ENCODE peak calls at places on chromosomes 13 and 19, in eight cellular contexts. One of them, this sample, is unnamed.
A peak's percentile ranks its signal among the peaks of the same experiment; 100 is the strongest.

GRCh38 chr13:50011461-50011860 is 3.8 kb upstream of the KCNRG start:
- DNase-seq in HFFc6: no peak
- DNase-seq in cardiac fibroblast: no peak
- DNase-seq in HS-5: no peak
- DNase-seq in activated T-helper 1 cell treated with anti-CD3 and anti-CD28 coated beads, Interleukin-2, amount 50 U/mL, for 16 hours: no peak
- DNase-seq in activated naive CD4-positive, alpha-beta T cell: no peak
- DNase-seq in IMR-90: no peak
- DNase-seq in stimulated activated CD8-positive, alpha-beta memory T cell treated with anti-CD3 and anti-CD28 coated beads, Interleukin-2, amount 100 ng/mL, for 48 hours: no peak
- DNase-seq in this sample: no peak

GRCh38 chr19:48997972-48998371 is 4.3 kb downstream of the RUVBL2 start:
- DNase-seq in activated naive CD4-positive, alpha-beta T cell: peak; percentile 10
- DNase-seq in IMR-90: peak; percentile 45
- DNase-seq in activated T-helper 1 cell treated with anti-CD3 and anti-CD28 coated beads, Interleukin-2, amount 50 U/mL, for 16 hours: no peak
- DNase-seq in cardiac fibroblast: peak; percentile 76
- DNase-seq in HS-5: no peak
- DNase-seq in HFFc6: peak; percentile 50
- DNase-seq in stimulated activated CD8-positive, alpha-beta memory T cell treated with anti-CD3 and anti-CD28 coated beads, Interleukin-2, amount 100 ng/mL, for 48 hours: peak; percentile 44
- DNase-seq in this sample: no peak

GRCh38 chr13:66509176-66509575 is 721.0 kb downstream of the PCDH9 start:
- DNase-seq in cardiac fibroblast: no peak
- DNase-seq in HFFc6: no peak
- DNase-seq in IMR-90: peak; percentile 12
- DNase-seq in stimulated activated CD8-positive, alpha-beta memory T cell treated with anti-CD3 and anti-CD28 coated beads, Interleukin-2, amount 100 ng/mL, for 48 hours: no peak
- DNase-seq in activated naive CD4-positive, alpha-beta T cell: no peak
- DNase-seq in activated T-helper 1 cell treated with anti-CD3 and anti-CD28 coated beads, Interleukin-2, amount 50 U/mL, for 16 hours: no peak
- DNase-seq in HS-5: no peak
- DNase-seq in this sample: no peak

GRCh38 chr19:1151917-1152601 is 22.0 kb downstream of the SBNO2 start:
- DNase-seq in cardiac fibroblast: peak; percentile 61
- DNase-seq in activated naive CD4-positive, alpha-beta T cell: no peak
- DNase-seq in IMR-90: no peak
- DNase-seq in HS-5: no peak
- DNase-seq in activated T-helper 1 cell treated with anti-CD3 and anti-CD28 coated beads, Interleukin-2, amount 50 U/mL, for 16 hours: no peak
- DNase-seq in stimulated activated CD8-positive, alpha-beta memory T cell treated with anti-CD3 and anti-CD28 coated beads, Interleukin-2, amount 100 ng/mL, for 48 hours: no peak
- DNase-seq in HFFc6: no peak
- DNase-seq in this sample: no peak

GRCh38 chr13:43305416-43305815 is 282.0 kb downstream of the DNAJC15 start:
- DNase-seq in HFFc6: no peak
- DNase-seq in activated T-helper 1 cell treated with anti-CD3 and anti-CD28 coated beads, Interleukin-2, amount 50 U/mL, for 16 hours: no peak
- DNase-seq in cardiac fibroblast: peak; percentile 74
- DNase-seq in HS-5: no peak
- DNase-seq in IMR-90: peak; percentile 49
- DNase-seq in stimulated activated CD8-positive, alpha-beta memory T cell treated with anti-CD3 and anti-CD28 coated beads, Interleukin-2, amount 100 ng/mL, for 48 hours: no peak
- DNase-seq in activated naive CD4-positive, alpha-beta T cell: no peak
- DNase-seq in this sample: no peak

GRCh38 chr13:51125495-51126226 is 14.6 kb upstream of the C13orf42 start:
- DNase-seq in HFFc6: peak; percentile 41
- DNase-seq in HS-5: peak; percentile 5
- DNase-seq in activated T-helper 1 cell treated with anti-CD3 and anti-CD28 coated beads, Interleukin-2, amount 50 U/mL, for 16 hours: no peak
- DNase-seq in IMR-90: peak; percentile 54
- DNase-seq in cardiac fibroblast: peak; percentile 71
- DNase-seq in activated naive CD4-positive, alpha-beta T cell: no peak
- DNase-seq in stimulated activated CD8-positive, alpha-beta memory T cell treated with anti-CD3 and anti-CD28 coated beads, Interleukin-2, amount 100 ng/mL, for 48 hours: peak; percentile 13
- DNase-seq in this sample: peak; percentile 20

GRCh38 chr13:95723428-95723827 is 46.5 kb downstream of the DNAJC3 start:
- DNase-seq in activated T-helper 1 cell treated with anti-CD3 and anti-CD28 coated beads, Interleukin-2, amount 50 U/mL, for 16 hours: no peak
- DNase-seq in activated naive CD4-positive, alpha-beta T cell: no peak
- DNase-seq in stimulated activated CD8-positive, alpha-beta memory T cell treated with anti-CD3 and anti-CD28 coated beads, Interleukin-2, amount 100 ng/mL, for 48 hours: no peak
- DNase-seq in cardiac fibroblast: peak; percentile 31
- DNase-seq in HS-5: no peak
- DNase-seq in HFFc6: no peak
- DNase-seq in IMR-90: no peak
- DNase-seq in this sample: no peak

GRCh38 chr13:70424928-70425327 is 316.7 kb upstream of the KLHL1 start:
- DNase-seq in activated naive CD4-positive, alpha-beta T cell: no peak
- DNase-seq in HFFc6: no peak
- DNase-seq in cardiac fibroblast: no peak
- DNase-seq in stimulated activated CD8-positive, alpha-beta memory T cell treated with anti-CD3 and anti-CD28 coated beads, Interleukin-2, amount 100 ng/mL, for 48 hours: no peak
- DNase-seq in HS-5: no peak
- DNase-seq in IMR-90: no peak
- DNase-seq in activated T-helper 1 cell treated with anti-CD3 and anti-CD28 coated beads, Interleukin-2, amount 50 U/mL, for 16 hours: no peak
- DNase-seq in this sample: peak; percentile 28

GRCh38 chr13:104196611-104197010 is 1130.4 kb upstream of the SLC10A2 start:
- DNase-seq in HS-5: no peak
- DNase-seq in activated naive CD4-positive, alpha-beta T cell: no peak
- DNase-seq in stimulated activated CD8-positive, alpha-beta memory T cell treated with anti-CD3 and anti-CD28 coated beads, Interleukin-2, amount 100 ng/mL, for 48 hours: no peak
- DNase-seq in HFFc6: no peak
- DNase-seq in activated T-helper 1 cell treated with anti-CD3 and anti-CD28 coated beads, Interleukin-2, amount 50 U/mL, for 16 hours: no peak
- DNase-seq in cardiac fibroblast: no peak
- DNase-seq in IMR-90: no peak
- DNase-seq in this sample: no peak

GRCh38 chr13:97191615-97192014 is 30.5 kb upstream of the MBNL2 start:
- DNase-seq in IMR-90: no peak
- DNase-seq in cardiac fibroblast: no peak
- DNase-seq in stimulated activated CD8-positive, alpha-beta memory T cell treated with anti-CD3 and anti-CD28 coated beads, Interleukin-2, amount 100 ng/mL, for 48 hours: no peak
- DNase-seq in HFFc6: no peak
- DNase-seq in HS-5: no peak
- DNase-seq in activated T-helper 1 cell treated with anti-CD3 and anti-CD28 coated beads, Interleukin-2, amount 50 U/mL, for 16 hours: no peak
- DNase-seq in activated naive CD4-positive, alpha-beta T cell: no peak
- DNase-seq in this sample: no peak

GRCh38 chr13:99158846-99159245 is 41.8 kb upstream of the UBAC2 start:
- DNase-seq in HFFc6: no peak
- DNase-seq in activated naive CD4-positive, alpha-beta T cell: no peak
- DNase-seq in HS-5: no peak
- DNase-seq in cardiac fibroblast: no peak
- DNase-seq in activated T-helper 1 cell treated with anti-CD3 and anti-CD28 coated beads, Interleukin-2, amount 50 U/mL, for 16 hours: no peak
- DNase-seq in stimulated activated CD8-positive, alpha-beta memory T cell treated with anti-CD3 and anti-CD28 coated beads, Interleukin-2, amount 100 ng/mL, for 48 hours: no peak
- DNase-seq in IMR-90: no peak
- DNase-seq in this sample: no peak

GRCh38 chr19:54388001-54388802 is 23.5 kb upstream of the LAIR1 start:
- DNase-seq in activated naive CD4-positive, alpha-beta T cell: peak; percentile 22
- DNase-seq in IMR-90: no peak
- DNase-seq in activated T-helper 1 cell treated with anti-CD3 and anti-CD28 coated beads, Interleukin-2, amount 50 U/mL, for 16 hours: peak; percentile 33
- DNase-seq in HS-5: no peak
- DNase-seq in HFFc6: no peak
- DNase-seq in stimulated activated CD8-positive, alpha-beta memory T cell treated with anti-CD3 and anti-CD28 coated beads, Interleukin-2, amount 100 ng/mL, for 48 hours: no peak
- DNase-seq in cardiac fibroblast: no peak
- DNase-seq in this sample: no peak

GRCh38 chr13:111639994-111640393 is 319.6 kb downstream of the TEX29 start:
- DNase-seq in IMR-90: no peak
- DNase-seq in activated T-helper 1 cell treated with anti-CD3 and anti-CD28 coated beads, Interleukin-2, amount 50 U/mL, for 16 hours: no peak
- DNase-seq in cardiac fibroblast: no peak
- DNase-seq in HFFc6: no peak
- DNase-seq in HS-5: no peak
- DNase-seq in activated naive CD4-positive, alpha-beta T cell: no peak
- DNase-seq in stimulated activated CD8-positive, alpha-beta memory T cell treated with anti-CD3 and anti-CD28 coated beads, Interleukin-2, amount 100 ng/mL, for 48 hours: no peak
- DNase-seq in this sample: no peak

GRCh38 chr13:66117573-66117972 is 1112.6 kb downstream of the PCDH9 start:
- DNase-seq in activated naive CD4-positive, alpha-beta T cell: no peak
- DNase-seq in cardiac fibroblast: no peak
- DNase-seq in HS-5: no peak
- DNase-seq in stimulated activated CD8-positive, alpha-beta memory T cell treated with anti-CD3 and anti-CD28 coated beads, Interleukin-2, amount 100 ng/mL, for 48 hours: no peak
- DNase-seq in IMR-90: no peak
- DNase-seq in activated T-helper 1 cell treated with anti-CD3 and anti-CD28 coated beads, Interleukin-2, amount 50 U/mL, for 16 hours: no peak
- DNase-seq in HFFc6: no peak
- DNase-seq in this sample: no peak

GRCh38 chr13:26896986-26897668 is 136.5 kb upstream of the GPR12 start:
- DNase-seq in HS-5: no peak
- DNase-seq in IMR-90: no peak
- DNase-seq in activated T-helper 1 cell treated with anti-CD3 and anti-CD28 coated beads, Interleukin-2, amount 50 U/mL, for 16 hours: no peak
- DNase-seq in HFFc6: no peak
- DNase-seq in stimulated activated CD8-positive, alpha-beta memory T cell treated with anti-CD3 and anti-CD28 coated beads, Interleukin-2, amount 100 ng/mL, for 48 hours: no peak
- DNase-seq in activated naive CD4-positive, alpha-beta T cell: no peak
- DNase-seq in cardiac fibroblast: no peak
- DNase-seq in this sample: no peak

GRCh38 chr19:13823256-13823655 is 28.0 kb downstream of the ZSWIM4 start:
- DNase-seq in activated naive CD4-positive, alpha-beta T cell: no peak
- DNase-seq in HS-5: no peak
- DNase-seq in activated T-helper 1 cell treated with anti-CD3 and anti-CD28 coated beads, Interleukin-2, amount 50 U/mL, for 16 hours: no peak
- DNase-seq in HFFc6: no peak
- DNase-seq in cardiac fibroblast: peak; percentile 26
- DNase-seq in stimulated activated CD8-positive, alpha-beta memory T cell treated with anti-CD3 and anti-CD28 coated beads, Interleukin-2, amount 100 ng/mL, for 48 hours: no peak
- DNase-seq in IMR-90: no peak
- DNase-seq in this sample: no peak

GRCh38 chr13:76597868-76598267 is 288.3 kb downstream of the KCTD12 start:
- DNase-seq in stimulated activated CD8-positive, alpha-beta memory T cell treated with anti-CD3 and anti-CD28 coated beads, Interleukin-2, amount 100 ng/mL, for 48 hours: no peak
- DNase-seq in cardiac fibroblast: no peak
- DNase-seq in HS-5: no peak
- DNase-seq in activated T-helper 1 cell treated with anti-CD3 and anti-CD28 coated beads, Interleukin-2, amount 50 U/mL, for 16 hours: no peak
- DNase-seq in IMR-90: no peak
- DNase-seq in activated naive CD4-positive, alpha-beta T cell: no peak
- DNase-seq in HFFc6: no peak
- DNase-seq in this sample: no peak

GRCh38 chr19:1445185-1445931 is 4.6 kb upstream of the APC2 start:
- DNase-seq in activated naive CD4-positive, alpha-beta T cell: peak; percentile 44
- DNase-seq in HS-5: no peak
- DNase-seq in stimulated activated CD8-positive, alpha-beta memory T cell treated with anti-CD3 and anti-CD28 coated beads, Interleukin-2, amount 100 ng/mL, for 48 hours: peak; percentile 75
- DNase-seq in IMR-90: peak; percentile 35
- DNase-seq in cardiac fibroblast: peak; percentile 53
- DNase-seq in HFFc6: peak; percentile 39
- DNase-seq in activated T-helper 1 cell treated with anti-CD3 and anti-CD28 coated beads, Interleukin-2, amount 50 U/mL, for 16 hours: peak; percentile 48
- DNase-seq in this sample: no peak

GRCh38 chr13:89066868-89067466 is 1395.8 kb downstream of the SLITRK5 start:
- DNase-seq in activated naive CD4-positive, alpha-beta T cell: no peak
- DNase-seq in cardiac fibroblast: peak; percentile 8
- DNase-seq in IMR-90: peak; percentile 0
- DNase-seq in activated T-helper 1 cell treated with anti-CD3 and anti-CD28 coated beads, Interleukin-2, amount 50 U/mL, for 16 hours: no peak
- DNase-seq in stimulated activated CD8-positive, alpha-beta memory T cell treated with anti-CD3 and anti-CD28 coated beads, Interleukin-2, amount 100 ng/mL, for 48 hours: no peak
- DNase-seq in HS-5: peak; percentile 8
- DNase-seq in HFFc6: no peak
- DNase-seq in this sample: peak; percentile 9

GRCh38 chr19:50857366-50857765 is 2.7 kb downstream of the KLK3 start:
- DNase-seq in cardiac fibroblast: no peak
- DNase-seq in stimulated activated CD8-positive, alpha-beta memory T cell treated with anti-CD3 and anti-CD28 coated beads, Interleukin-2, amount 100 ng/mL, for 48 hours: no peak
- DNase-seq in activated T-helper 1 cell treated with anti-CD3 and anti-CD28 coated beads, Interleukin-2, amount 50 U/mL, for 16 hours: no peak
- DNase-seq in HFFc6: no peak
- DNase-seq in IMR-90: no peak
- DNase-seq in HS-5: no peak
- DNase-seq in activated naive CD4-positive, alpha-beta T cell: no peak
- DNase-seq in this sample: no peak

GRCh38 chr19:4375620-4376228 is 24.6 kb downstream of the SH3GL1 start:
- DNase-seq in activated naive CD4-positive, alpha-beta T cell: no peak
- DNase-seq in activated T-helper 1 cell treated with anti-CD3 and anti-CD28 coated beads, Interleukin-2, amount 50 U/mL, for 16 hours: no peak
- DNase-seq in HFFc6: peak; percentile 82
- DNase-seq in cardiac fibroblast: peak; percentile 77
- DNase-seq in HS-5: no peak
- DNase-seq in stimulated activated CD8-positive, alpha-beta memory T cell treated with anti-CD3 and anti-CD28 coated beads, Interleukin-2, amount 100 ng/mL, for 48 hours: no peak
- DNase-seq in IMR-90: peak; percentile 81
- DNase-seq in this sample: no peak

GRCh38 chr19:5314012-5314906 is 26.4 kb downstream of the PTPRS start:
- DNase-seq in activated naive CD4-positive, alpha-beta T cell: no peak
- DNase-seq in stimulated activated CD8-positive, alpha-beta memory T cell treated with anti-CD3 and anti-CD28 coated beads, Interleukin-2, amount 100 ng/mL, for 48 hours: no peak
- DNase-seq in HS-5: no peak
- DNase-seq in HFFc6: no peak
- DNase-seq in IMR-90: peak; percentile 16
- DNase-seq in cardiac fibroblast: peak; percentile 37
- DNase-seq in activated T-helper 1 cell treated with anti-CD3 and anti-CD28 coated beads, Interleukin-2, amount 50 U/mL, for 16 hours: no peak
- DNase-seq in this sample: no peak

GRCh38 chr13:41315466-41316047 is 4.5 kb downstream of the NAA16 start:
- DNase-seq in activated T-helper 1 cell treated with anti-CD3 and anti-CD28 coated beads, Interleukin-2, amount 50 U/mL, for 16 hours: no peak
- DNase-seq in activated naive CD4-positive, alpha-beta T cell: no peak
- DNase-seq in IMR-90: peak; percentile 27
- DNase-seq in stimulated activated CD8-positive, alpha-beta memory T cell treated with anti-CD3 and anti-CD28 coated beads, Interleukin-2, amount 100 ng/mL, for 48 hours: no peak
- DNase-seq in HFFc6: no peak
- DNase-seq in cardiac fibroblast: peak; percentile 33
- DNase-seq in HS-5: no peak
- DNase-seq in this sample: no peak

GRCh38 chr13:37486171-37486661 is 112.4 kb downstream of the POSTN start:
- DNase-seq in stimulated activated CD8-positive, alpha-beta memory T cell treated with anti-CD3 and anti-CD28 coated beads, Interleukin-2, amount 100 ng/mL, for 48 hours: no peak
- DNase-seq in IMR-90: no peak
- DNase-seq in HS-5: no peak
- DNase-seq in HFFc6: no peak
- DNase-seq in activated T-helper 1 cell treated with anti-CD3 and anti-CD28 coated beads, Interleukin-2, amount 50 U/mL, for 16 hours: no peak
- DNase-seq in activated naive CD4-positive, alpha-beta T cell: no peak
- DNase-seq in cardiac fibroblast: no peak
- DNase-seq in this sample: no peak

GRCh38 chr19:15248648-15249559 is 16.7 kb upstream of the EPHX3 start:
- DNase-seq in IMR-90: peak; percentile 91
- DNase-seq in cardiac fibroblast: peak; percentile 94
- DNase-seq in activated naive CD4-positive, alpha-beta T cell: no peak
- DNase-seq in activated T-helper 1 cell treated with anti-CD3 and anti-CD28 coated beads, Interleukin-2, amount 50 U/mL, for 16 hours: no peak
- DNase-seq in stimulated activated CD8-positive, alpha-beta memory T cell treated with anti-CD3 and anti-CD28 coated beads, Interleukin-2, amount 100 ng/mL, for 48 hours: no peak
- DNase-seq in HS-5: peak; percentile 74
- DNase-seq in HFFc6: peak; percentile 83
- DNase-seq in this sample: no peak

GRCh38 chr13:77919351-77920294 is 992 bp upstream of the EDNRB start:
- DNase-seq in HFFc6: no peak
- DNase-seq in IMR-90: peak; percentile 15
- DNase-seq in cardiac fibroblast: peak; percentile 42
- DNase-seq in stimulated activated CD8-positive, alpha-beta memory T cell treated with anti-CD3 and anti-CD28 coated beads, Interleukin-2, amount 100 ng/mL, for 48 hours: no peak
- DNase-seq in activated naive CD4-positive, alpha-beta T cell: no peak
- DNase-seq in HS-5: no peak
- DNase-seq in activated T-helper 1 cell treated with anti-CD3 and anti-CD28 coated beads, Interleukin-2, amount 50 U/mL, for 16 hours: no peak
- DNase-seq in this sample: no peak